ENCODE peak calls at places on chromosomes 4 and X, in six cellular contexts. One of them, this sample, is unnamed.

GRCh38 chrX:20143111-20143510 is 1.5 kb upstream of the EIF1AX start:
- DNase-seq in activated gamma-delta T cell treated with Interleukin-2 at 50 U/mL for 16 hours: no peak
- DNase-seq in SJSA1: no peak
- DNase-seq in endothelial cell: no peak
- DNase-seq in A172: no peak
- DNase-seq in activated CD4-positive, CD25-positive, alpha-beta regulatory T cell: no peak
- DNase-seq in this sample: no peak

GRCh38 chr4:72779256-72779655 is 210.2 kb upstream of the ADAMTS3 start:
- DNase-seq in activated gamma-delta T cell treated with Interleukin-2 at 50 U/mL for 16 hours: no peak
- DNase-seq in SJSA1: no peak
- DNase-seq in endothelial cell: no peak
- DNase-seq in A172: peak; percentile 46
- DNase-seq in activated CD4-positive, CD25-positive, alpha-beta regulatory T cell: no peak
- DNase-seq in this sample: peak; percentile 70

GRCh38 chr4:79652232-79652631 is 244.2 kb upstream of the GK2 start:
- DNase-seq in activated gamma-delta T cell treated with Interleukin-2 at 50 U/mL for 16 hours: no peak
- DNase-seq in SJSA1: no peak
- DNase-seq in endothelial cell: no peak
- DNase-seq in A172: no peak
- DNase-seq in activated CD4-positive, CD25-positive, alpha-beta regulatory T cell: no peak
- DNase-seq in this sample: no peak

GRCh38 chrX:37350034-37350365 is 836 bp downstream of the PRRG1 start:
- DNase-seq in activated gamma-delta T cell treated with Interleukin-2 at 50 U/mL for 16 hours: no peak
- DNase-seq in SJSA1: no peak
- DNase-seq in endothelial cell: no peak
- DNase-seq in A172: peak; percentile 16
- DNase-seq in activated CD4-positive, CD25-positive, alpha-beta regulatory T cell: no peak
- DNase-seq in this sample: no peak

GRCh38 chrX:9222299-9222698 is 188.4 kb upstream of the FAM9B start:
- DNase-seq in activated gamma-delta T cell treated with Interleukin-2 at 50 U/mL for 16 hours: no peak
- DNase-seq in SJSA1: no peak
- DNase-seq in endothelial cell: no peak
- DNase-seq in A172: no peak
- DNase-seq in activated CD4-positive, CD25-positive, alpha-beta regulatory T cell: no peak
- DNase-seq in this sample: no peak

GRCh38 chr4:146243141-146243882 is 29.0 kb downstream of the REELD1 start:
- DNase-seq in activated gamma-delta T cell treated with Interleukin-2 at 50 U/mL for 16 hours: peak; percentile 34
- DNase-seq in SJSA1: no peak
- DNase-seq in endothelial cell: no peak
- DNase-seq in A172: peak; percentile 53
- DNase-seq in activated CD4-positive, CD25-positive, alpha-beta regulatory T cell: peak; percentile 7
- DNase-seq in this sample: no peak

GRCh38 chrX:134423606-134424005 is 36.4 kb upstream of the HPRT1 start:
- DNase-seq in activated gamma-delta T cell treated with Interleukin-2 at 50 U/mL for 16 hours: no peak
- DNase-seq in SJSA1: no peak
- DNase-seq in endothelial cell: no peak
- DNase-seq in A172: no peak
- DNase-seq in activated CD4-positive, CD25-positive, alpha-beta regulatory T cell: no peak
- DNase-seq in this sample: no peak

GRCh38 chr4:81207793-81208192 is 7.2 kb downstream of the PRKG2 start:
- DNase-seq in activated gamma-delta T cell treated with Interleukin-2 at 50 U/mL for 16 hours: no peak
- DNase-seq in SJSA1: no peak
- DNase-seq in endothelial cell: no peak
- DNase-seq in A172: peak; percentile 0
- DNase-seq in activated CD4-positive, CD25-positive, alpha-beta regulatory T cell: no peak
- DNase-seq in this sample: peak; percentile 96

GRCh38 chrX:140432328-140433025 is 72.4 kb downstream of the SOX3 start:
- DNase-seq in activated gamma-delta T cell treated with Interleukin-2 at 50 U/mL for 16 hours: no peak
- DNase-seq in SJSA1: no peak
- DNase-seq in endothelial cell: no peak
- DNase-seq in A172: no peak
- DNase-seq in activated CD4-positive, CD25-positive, alpha-beta regulatory T cell: no peak
- DNase-seq in this sample: no peak

GRCh38 chrX:153970398-153971123 is 1.1 kb downstream of the HCFC1 start:
- DNase-seq in activated gamma-delta T cell treated with Interleukin-2 at 50 U/mL for 16 hours: no peak
- DNase-seq in SJSA1: peak; percentile 72
- DNase-seq in endothelial cell: no peak
- DNase-seq in A172: peak; percentile 82
- DNase-seq in activated CD4-positive, CD25-positive, alpha-beta regulatory T cell: no peak
- DNase-seq in this sample: no peak

GRCh38 chr4:16140520-16141249 is 56.9 kb upstream of the PROM1 start:
- DNase-seq in activated gamma-delta T cell treated with Interleukin-2 at 50 U/mL for 16 hours: no peak
- DNase-seq in SJSA1: peak; percentile 57
- DNase-seq in endothelial cell: no peak
- DNase-seq in A172: peak; percentile 92
- DNase-seq in activated CD4-positive, CD25-positive, alpha-beta regulatory T cell: no peak
- DNase-seq in this sample: peak; percentile 71

GRCh38 chrX:74527344-74527743 is 87.1 kb downstream of the RLIM start:
- DNase-seq in activated gamma-delta T cell treated with Interleukin-2 at 50 U/mL for 16 hours: no peak
- DNase-seq in SJSA1: no peak
- DNase-seq in endothelial cell: no peak
- DNase-seq in A172: no peak
- DNase-seq in activated CD4-positive, CD25-positive, alpha-beta regulatory T cell: no peak
- DNase-seq in this sample: no peak

GRCh38 chrX:73478961-73479360 is 32.1 kb downstream of the CDX4 start:
- DNase-seq in activated gamma-delta T cell treated with Interleukin-2 at 50 U/mL for 16 hours: no peak
- DNase-seq in SJSA1: no peak
- DNase-seq in endothelial cell: no peak
- DNase-seq in A172: peak; percentile 2
- DNase-seq in activated CD4-positive, CD25-positive, alpha-beta regulatory T cell: no peak
- DNase-seq in this sample: no peak

GRCh38 chrX:101485212-101486064 is at the start of gene ARMCX4:
- DNase-seq in activated gamma-delta T cell treated with Interleukin-2 at 50 U/mL for 16 hours: peak; percentile 14
- DNase-seq in SJSA1: peak; percentile 84
- DNase-seq in endothelial cell: peak; percentile 53
- DNase-seq in A172: no peak
- DNase-seq in activated CD4-positive, CD25-positive, alpha-beta regulatory T cell: peak; percentile 1
- DNase-seq in this sample: no peak

This sample was measured in GM04503.